ENCODE peak calls at places on chromosomes 6 and 20, in ten cellular contexts. N is testis, C is colonic mucosa, E is left lung, G is neural progenitor cell, K is OCI-LY7, X is A549, O is uterus, H is brain microvascular endothelial cell, Y is SK-N-SH. T is an unnamed sample.

GRCh38 chr6:114058435-114058834 is 87.5 kb upstream of the HDAC2 start:
- DNase-seq in E (no peak), G (no peak), N (no peak), Y (peak; percentile 57), C (no peak), H (no peak), K (no peak), X (no peak), O (no peak), T (no peak)

GRCh38 chr6:44222987-44223470 is 366 bp upstream of the SLC29A1 start:
- DNase-seq in N (no peak), Y (no peak), G (no peak), O (no peak), K (no peak), C (no peak), H (no peak), E (no peak), X (no peak), T (no peak)

GRCh38 chr6:142702501-142703460 is 242.2 kb downstream of the HIVEP2 start:
- DNase-seq in H (no peak), K (no peak), E (peak; percentile 79), C (peak; percentile 27), G (peak; percentile 17), X (no peak), N (peak; percentile 22), Y (peak; percentile 83), O (no peak), T (peak; percentile 11)

GRCh38 chr20:59618131-59618530 is 13.8 kb downstream of the PHACTR3 start:
- DNase-seq in G (no peak), X (no peak), K (no peak), N (no peak), C (no peak), Y (peak; percentile 41), H (no peak), O (no peak), E (no peak), T (no peak)

GRCh38 chr20:13898012-13898612 is 92.3 kb downstream of the SEL1L2 start:
- DNase-seq in E (no peak), N (no peak), H (no peak), G (peak; percentile 23), X (no peak), K (no peak), O (no peak), C (no peak), Y (peak; percentile 29), T (peak; percentile 3)

GRCh38 chr20:32820000-32820697 is 395 bp downstream of the MAPRE1 start:
- DNase-seq in O (peak; percentile 54), N (peak; percentile 81), X (peak; percentile 67), K (peak; percentile 90), E (no peak), Y (peak; percentile 93), C (peak; percentile 74), G (peak; percentile 95), H (no peak), T (peak; percentile 84)

GRCh38 chr6:130602151-130602770 is 224.9 kb upstream of the SMLR1 start:
- DNase-seq in H (peak; percentile 96), N (no peak), X (peak; percentile 30), C (no peak), Y (no peak), E (no peak), O (peak; percentile 46), K (no peak), G (no peak), T (no peak)

GRCh38 chr6:43257746-43258145 is 14.5 kb downstream of the TTBK1 start:
- DNase-seq in X (no peak), O (no peak), K (no peak), H (no peak), C (no peak), Y (no peak), G (no peak), N (no peak), E (no peak), T (no peak)

GRCh38 chr6:105489213-105489525 is 86.3 kb upstream of the PREP start:
- DNase-seq in N (no peak), C (no peak), Y (no peak), E (no peak), K (no peak), H (no peak), O (no peak), G (no peak), X (no peak), T (no peak)

GRCh38 chr6:168318090-168318489 is 1.5 kb downstream of the DACT2 start:
- DNase-seq in K (no peak), G (no peak), N (no peak), O (no peak), E (no peak), X (no peak), H (no peak), Y (no peak), C (no peak), T (no peak)

GRCh38 chr6:168315626-168316025 is 4.0 kb downstream of the DACT2 start:
- DNase-seq in N (no peak), K (no peak), X (no peak), Y (no peak), G (no peak), E (no peak), C (no peak), H (no peak), O (no peak), T (no peak)

GRCh38 chr6:168319279-168320051 is at the start of gene DACT2:
- DNase-seq in E (no peak), O (no peak), N (peak; percentile 40), G (peak; percentile 65), K (no peak), H (no peak), C (no peak), Y (peak; percentile 82), X (no peak), T (no peak)

GRCh38 chr6:168320661-168321060 is 1.1 kb upstream of the DACT2 start:
- DNase-seq in X (no peak), G (no peak), O (no peak), E (no peak), C (no peak), Y (no peak), K (no peak), N (no peak), H (no peak), T (no peak)

DNA sequence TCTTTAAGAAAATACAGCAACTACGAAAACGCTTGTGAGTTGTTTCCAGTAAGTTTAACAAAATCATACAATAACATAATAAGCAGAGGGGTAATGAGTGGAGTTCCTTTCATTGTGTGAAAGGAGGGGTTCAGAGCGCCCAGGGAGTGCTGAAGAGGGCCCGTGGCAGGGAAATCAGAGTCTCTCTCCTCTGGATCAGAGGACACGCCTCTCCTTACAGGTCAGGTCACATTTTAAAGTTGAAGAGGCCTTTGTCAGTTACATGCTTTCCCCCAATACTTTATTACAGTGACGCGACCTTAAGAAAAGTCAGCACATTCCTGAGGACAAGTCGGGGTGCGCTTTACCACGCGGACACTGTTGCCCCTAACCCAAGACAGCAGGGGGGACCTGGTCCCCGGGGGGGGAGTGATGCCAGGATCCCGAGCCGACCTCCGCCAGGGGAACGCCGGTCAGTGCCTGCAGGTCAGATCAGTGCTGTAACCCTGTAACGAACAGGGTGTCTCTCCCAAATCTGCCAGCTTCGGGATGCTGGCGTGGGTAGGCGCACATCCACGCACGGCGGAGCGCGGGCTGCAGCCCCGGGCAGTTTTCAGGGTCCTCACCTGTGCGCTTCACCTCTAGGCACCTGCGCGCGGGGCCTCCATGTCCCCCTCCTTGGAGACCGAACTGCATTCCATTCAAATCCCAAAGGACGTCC is 848 bp downstream of the DACT2 start:
- DNase-seq in N (no peak), E (no peak), H (no peak), X (no peak), Y (no peak), G (peak; percentile 30), K (no peak), C (no peak), O (no peak), T (no peak)
- H3K4me3 ChIP-seq in N (peak overlapping the region; percentile 24), E (no peak overlapping the region), H (no peak overlapping the region), X (peak overlapping the region; percentile 72), Y (no peak overlapping the region), G (peak overlapping the region; percentile 79), K (no peak overlapping the region), C (peak overlapping the region; percentile 52), O (no peak overlapping the region), T (no peak overlapping the region)

DNA sequence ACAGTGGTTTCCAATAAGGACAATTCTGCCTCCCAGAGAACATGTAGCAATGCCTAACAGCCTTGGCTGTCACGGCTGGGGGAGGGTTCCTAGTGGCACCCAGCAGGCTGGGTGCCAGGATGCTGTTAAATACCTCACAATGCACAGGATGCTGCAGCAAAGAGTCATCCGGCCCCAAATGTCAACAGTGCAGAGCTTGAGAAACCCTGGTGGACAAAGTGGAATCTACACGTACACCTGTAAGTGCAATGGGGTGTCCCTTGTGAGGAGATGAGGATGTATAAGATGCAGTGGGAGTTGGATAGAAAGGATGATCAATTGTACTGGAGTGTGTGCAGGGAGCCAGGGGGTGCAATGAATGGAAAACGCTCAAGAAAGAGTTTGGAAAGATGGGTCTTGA is 142.4 kb downstream of the FNDC1 start:
- DNase-seq in Y (no peak), C (no peak), X (no peak), H (no peak), K (peak; percentile 52), N (no peak), G (peak; percentile 8), O (no peak), E (no peak), T (peak; percentile 14)
- TF ChIP-seq CTCF in Y (peak; percentile 9), C (no peak), X (no peak), H (no peak), K (peak; percentile 64), N (no peak), G (peak; percentile 28), O (no peak), E (no peak), T (peak; percentile 13)

DNA sequence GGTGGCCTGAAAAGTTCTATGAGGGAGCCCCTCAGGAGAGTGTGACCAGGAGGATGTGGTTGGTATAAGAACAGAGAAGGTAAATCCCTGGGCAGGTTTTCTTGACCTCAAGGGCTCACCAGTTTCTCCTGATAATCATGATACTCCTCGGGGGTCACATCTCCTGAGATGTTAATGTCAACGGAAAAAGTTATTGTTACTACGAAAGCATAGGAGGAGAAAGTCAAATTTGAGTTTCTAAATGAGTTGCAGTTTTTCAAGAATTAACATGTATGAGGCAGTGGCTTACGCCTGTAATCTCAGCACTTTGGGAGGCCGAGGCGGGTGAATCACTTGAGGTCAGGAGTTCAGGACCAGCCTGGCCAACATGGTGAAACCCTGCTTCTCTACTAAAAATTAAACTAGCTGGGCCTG is 23.4 kb downstream of the MGME1 start:
- DNase-seq in G (no peak), Y (no peak), C (no peak), N (no peak), O (no peak), E (no peak), K (no peak), H (peak; percentile 18), X (no peak), T (peak; percentile 60)
- H3K4me3 ChIP-seq in G (no peak overlapping the region), Y (no peak overlapping the region), C (no peak overlapping the region), N (no peak overlapping the region), O (no peak overlapping the region), E (no peak overlapping the region), K (no peak overlapping the region), H (no peak overlapping the region), X (no peak overlapping the region), T (no peak overlapping the region)

DNA sequence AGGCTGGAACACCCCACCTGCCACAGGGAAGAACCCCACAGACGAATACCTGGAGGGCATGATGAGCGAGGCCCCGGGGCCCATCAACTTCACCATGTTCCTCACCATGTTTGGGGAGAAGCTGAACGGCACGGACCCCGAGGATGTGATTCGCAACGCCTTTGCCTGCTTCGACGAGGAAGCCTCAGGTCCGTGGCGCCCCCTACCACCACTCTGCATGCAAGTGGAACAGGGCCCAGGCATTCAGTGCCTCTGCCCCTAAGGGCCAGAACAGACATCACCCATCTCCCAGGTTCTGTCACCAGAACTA is 6.6 kb downstream of the MYL9 start:
- DNase-seq in G (peak; percentile 61), K (peak; percentile 29), N (no peak), C (no peak), E (no peak), X (no peak), H (no peak), O (peak; percentile 49), Y (peak; percentile 54), T (no peak)
- TF ChIP-seq CTCF in G (peak; percentile 44), K (peak; percentile 55), N (no peak), C (no peak), E (no peak), X (no peak), H (peak; percentile 57), O (no peak), Y (peak; percentile 26), T (no peak)

T was measured in GM12865.